ENCODE peak calls at places on chromosomes 5 and 9, in nine cellular contexts. One of them, this sample, is unnamed.

GRCh38 chr9:8611153-8611552 is 811.6 kb upstream of the DMAC1 start:
- DNase-seq in RWPE1: no peak
- DNase-seq in IMR-90: no peak
- DNase-seq in GM13976: no peak
- DNase-seq in nephron progenitor cell: no peak
- DNase-seq in dorsolateral prefrontal cortex: no peak
- DNase-seq in heart left ventricle: no peak
- DNase-seq in AG10803: no peak
- DNase-seq in brain microvascular endothelial cell: no peak
- DNase-seq in this sample: no peak

GRCh38 chr5:77431719-77432118 is 60.4 kb downstream of the WDR41 start:
- DNase-seq in RWPE1: no peak
- DNase-seq in IMR-90: peak
- DNase-seq in GM13976: no peak
- DNase-seq in nephron progenitor cell: no peak
- DNase-seq in dorsolateral prefrontal cortex: no peak
- DNase-seq in heart left ventricle: no peak
- DNase-seq in AG10803: no peak
- DNase-seq in brain microvascular endothelial cell: no peak
- DNase-seq in this sample: no peak

GRCh38 chr5:171418982-171419662 is at the start of gene FGF18:
- DNase-seq in RWPE1: peak
- DNase-seq in IMR-90: peak
- DNase-seq in GM13976: peak
- DNase-seq in nephron progenitor cell: peak
- DNase-seq in dorsolateral prefrontal cortex: peak
- DNase-seq in heart left ventricle: peak
- DNase-seq in AG10803: peak
- DNase-seq in brain microvascular endothelial cell: peak
- DNase-seq in this sample: peak

GRCh38 chr5:143086851-143087637 is 316.4 kb downstream of the NR3C1 start:
- DNase-seq in RWPE1: peak
- DNase-seq in IMR-90: peak
- DNase-seq in GM13976: no peak
- DNase-seq in nephron progenitor cell: no peak
- DNase-seq in dorsolateral prefrontal cortex: no peak
- DNase-seq in heart left ventricle: no peak
- DNase-seq in AG10803: peak
- DNase-seq in brain microvascular endothelial cell: peak
- DNase-seq in this sample: peak

GRCh38 chr5:122493091-122493775 is 181.2 kb downstream of the SNCAIP start:
- DNase-seq in RWPE1: no peak
- DNase-seq in IMR-90: no peak
- DNase-seq in GM13976: no peak
- DNase-seq in nephron progenitor cell: peak
- DNase-seq in dorsolateral prefrontal cortex: peak
- DNase-seq in heart left ventricle: peak
- DNase-seq in AG10803: no peak
- DNase-seq in brain microvascular endothelial cell: no peak
- DNase-seq in this sample: no peak

GRCh38 chr5:16792278-16793275 is 143.5 kb downstream of the MYO10 start:
- DNase-seq in RWPE1: no peak
- DNase-seq in IMR-90: no peak
- DNase-seq in GM13976: no peak
- DNase-seq in nephron progenitor cell: no peak
- DNase-seq in dorsolateral prefrontal cortex: no peak
- DNase-seq in heart left ventricle: no peak
- DNase-seq in AG10803: no peak
- DNase-seq in brain microvascular endothelial cell: no peak
- DNase-seq in this sample: no peak

GRCh38 chr5:157951673-157952373 is 92.9 kb upstream of the CLINT1 start:
- DNase-seq in RWPE1: no peak
- DNase-seq in IMR-90: no peak
- DNase-seq in GM13976: no peak
- DNase-seq in nephron progenitor cell: no peak
- DNase-seq in dorsolateral prefrontal cortex: no peak
- DNase-seq in heart left ventricle: no peak
- DNase-seq in AG10803: no peak
- DNase-seq in brain microvascular endothelial cell: no peak
- DNase-seq in this sample: no peak

GRCh38 chr9:131697908-131698714 is 41.8 kb downstream of the RAPGEF1 start:
- DNase-seq in RWPE1: no peak
- DNase-seq in IMR-90: no peak
- DNase-seq in GM13976: no peak
- DNase-seq in nephron progenitor cell: no peak
- DNase-seq in dorsolateral prefrontal cortex: no peak
- DNase-seq in heart left ventricle: no peak
- DNase-seq in AG10803: no peak
- DNase-seq in brain microvascular endothelial cell: no peak
- DNase-seq in this sample: no peak

GRCh38 chr5:151448038-151448985 is 909 bp downstream of the SLC36A1 start:
- DNase-seq in RWPE1: peak
- DNase-seq in IMR-90: no peak
- DNase-seq in GM13976: no peak
- DNase-seq in nephron progenitor cell: peak
- DNase-seq in dorsolateral prefrontal cortex: no peak
- DNase-seq in heart left ventricle: no peak
- DNase-seq in AG10803: peak
- DNase-seq in brain microvascular endothelial cell: no peak
- DNase-seq in this sample: peak

GRCh38 chr5:17216974-17217325 is 481 bp upstream of the BASP1 start:
- DNase-seq in RWPE1: peak
- DNase-seq in IMR-90: peak
- DNase-seq in GM13976: no peak
- DNase-seq in nephron progenitor cell: peak
- DNase-seq in dorsolateral prefrontal cortex: peak
- DNase-seq in heart left ventricle: no peak
- DNase-seq in AG10803: peak
- DNase-seq in brain microvascular endothelial cell: peak
- DNase-seq in this sample: peak

GRCh38 chr9:292915-293314 is 78.2 kb downstream of the DOCK8 start:
- DNase-seq in RWPE1: no peak
- DNase-seq in IMR-90: no peak
- DNase-seq in GM13976: no peak
- DNase-seq in nephron progenitor cell: no peak
- DNase-seq in dorsolateral prefrontal cortex: no peak
- DNase-seq in heart left ventricle: no peak
- DNase-seq in AG10803: no peak
- DNase-seq in brain microvascular endothelial cell: no peak
- DNase-seq in this sample: no peak

GRCh38 chr5:84249918-84250635 is 134.6 kb downstream of the EDIL3 start:
- DNase-seq in RWPE1: peak
- DNase-seq in IMR-90: peak
- DNase-seq in GM13976: no peak
- DNase-seq in nephron progenitor cell: no peak
- DNase-seq in dorsolateral prefrontal cortex: no peak
- DNase-seq in heart left ventricle: no peak
- DNase-seq in AG10803: peak
- DNase-seq in brain microvascular endothelial cell: peak
- DNase-seq in this sample: no peak

GRCh38 chr5:109688647-109688998 is 1.1 kb upstream of the MAN2A1 start:
- DNase-seq in RWPE1: no peak
- DNase-seq in IMR-90: peak
- DNase-seq in GM13976: peak
- DNase-seq in nephron progenitor cell: no peak
- DNase-seq in dorsolateral prefrontal cortex: no peak
- DNase-seq in heart left ventricle: no peak
- DNase-seq in AG10803: no peak
- DNase-seq in brain microvascular endothelial cell: no peak
- DNase-seq in this sample: peak

DNA sequence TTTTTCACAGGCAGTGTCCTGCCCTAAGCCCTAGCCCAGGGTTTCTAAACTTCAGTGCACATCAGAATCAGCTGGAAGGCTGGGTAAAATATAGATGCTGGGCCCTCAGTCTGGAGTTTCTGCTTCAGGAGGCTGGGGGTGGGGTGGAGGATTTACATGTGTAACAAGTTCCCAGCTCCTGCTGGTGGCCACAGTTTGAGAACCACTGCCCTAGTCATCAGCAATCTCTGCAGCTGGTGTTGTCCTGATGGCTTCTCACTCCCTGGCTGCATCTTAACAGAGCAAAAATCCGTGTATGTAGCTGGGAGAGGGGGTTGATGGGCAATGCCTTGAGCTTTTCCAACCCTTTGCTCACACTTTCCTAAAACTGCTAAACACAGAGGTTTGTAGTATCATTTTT is 186.0 kb upstream of the KLF9 start:
- DNase-seq in RWPE1: no peak
- DNase-seq in IMR-90: peak
- DNase-seq in GM13976: no peak
- DNase-seq in nephron progenitor cell: no peak
- DNase-seq in dorsolateral prefrontal cortex: no peak
- DNase-seq in heart left ventricle: peak
- DNase-seq in AG10803: peak
- DNase-seq in brain microvascular endothelial cell: peak
- DNase-seq in this sample: no peak
- TF ChIP-seq CTCF in RWPE1: no peak
- TF ChIP-seq CTCF in IMR-90: no peak
- TF ChIP-seq CTCF in GM13976: no peak
- TF ChIP-seq CTCF in nephron progenitor cell: no peak
- TF ChIP-seq CTCF in dorsolateral prefrontal cortex: no peak
- TF ChIP-seq CTCF in heart left ventricle: no peak
- TF ChIP-seq CTCF in AG10803: peak
- TF ChIP-seq CTCF in brain microvascular endothelial cell: no peak
- TF ChIP-seq CTCF in this sample: no peak

GRCh38 chr5:90792725-90793124 is 234.1 kb downstream of the ADGRV1 start:
- DNase-seq in RWPE1: no peak
- DNase-seq in IMR-90: no peak
- DNase-seq in GM13976: no peak
- DNase-seq in nephron progenitor cell: no peak
- DNase-seq in dorsolateral prefrontal cortex: no peak
- DNase-seq in heart left ventricle: no peak
- DNase-seq in AG10803: no peak
- DNase-seq in brain microvascular endothelial cell: peak
- DNase-seq in this sample: no peak

DNA sequence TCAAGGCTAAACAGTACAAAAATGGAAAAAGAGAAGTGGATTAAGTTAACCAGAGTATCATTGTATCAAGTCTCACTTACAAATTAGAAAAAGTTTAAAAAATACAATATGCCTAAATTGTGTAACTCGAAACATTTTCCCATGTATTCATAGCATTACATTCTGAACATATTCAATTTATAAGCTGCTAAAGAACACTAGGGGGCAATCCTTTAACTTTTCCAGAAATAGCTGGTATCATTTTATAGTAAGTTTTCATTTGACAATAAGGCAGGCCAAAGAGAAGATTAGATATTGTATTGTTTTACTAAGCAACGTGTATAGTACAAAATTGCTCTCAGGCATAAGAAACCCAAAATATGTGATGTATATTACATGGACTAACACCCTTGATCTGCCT is 234.6 kb downstream of the ADGRV1 start:
- DNase-seq in RWPE1: no peak
- DNase-seq in IMR-90: no peak
- DNase-seq in GM13976: no peak
- DNase-seq in nephron progenitor cell: no peak
- DNase-seq in dorsolateral prefrontal cortex: no peak
- DNase-seq in heart left ventricle: no peak
- DNase-seq in AG10803: no peak
- DNase-seq in brain microvascular endothelial cell: no peak
- DNase-seq in this sample: no peak
- TF ChIP-seq CTCF in RWPE1: peak
- TF ChIP-seq CTCF in IMR-90: no peak
- TF ChIP-seq CTCF in GM13976: no peak
- TF ChIP-seq CTCF in nephron progenitor cell: no peak
- TF ChIP-seq CTCF in dorsolateral prefrontal cortex: no peak
- TF ChIP-seq CTCF in heart left ventricle: no peak
- TF ChIP-seq CTCF in AG10803: peak
- TF ChIP-seq CTCF in brain microvascular endothelial cell: no peak
- TF ChIP-seq CTCF in this sample: no peak

DNA sequence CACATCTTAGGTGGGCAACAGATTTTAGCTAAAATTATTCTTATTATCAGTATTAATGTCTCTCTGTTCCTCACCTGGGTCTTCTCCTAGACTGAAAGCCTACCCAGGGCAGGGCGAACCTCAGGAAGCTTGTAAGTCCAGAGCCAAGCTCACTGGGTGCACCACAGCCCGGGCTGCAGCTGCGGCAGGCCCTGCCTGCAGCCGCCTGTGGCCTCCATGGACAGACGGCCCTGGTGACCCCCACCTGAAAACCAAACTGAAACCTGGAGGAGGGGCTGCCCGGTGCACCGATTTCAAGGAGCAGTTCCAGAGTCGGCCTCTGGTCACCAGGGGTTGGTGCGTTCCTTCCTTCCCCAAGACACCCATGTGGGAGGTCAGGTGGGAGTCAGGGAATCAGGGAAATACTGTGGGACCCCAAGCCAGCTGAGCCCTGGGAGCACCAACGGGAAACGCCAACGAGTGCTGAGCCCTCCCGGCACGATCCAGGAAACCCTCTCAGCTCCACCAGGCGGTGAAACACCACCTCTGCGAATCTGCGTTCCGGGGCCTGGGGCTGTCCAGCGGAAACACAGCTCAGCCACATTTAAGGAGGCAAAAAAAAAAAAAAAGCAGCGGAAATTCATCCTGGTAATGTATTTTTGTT is 68.6 kb upstream of the PPP1R26 start:
- DNase-seq in RWPE1: no peak
- DNase-seq in IMR-90: no peak
- DNase-seq in GM13976: peak
- DNase-seq in nephron progenitor cell: no peak
- DNase-seq in dorsolateral prefrontal cortex: no peak
- DNase-seq in heart left ventricle: no peak
- DNase-seq in AG10803: no peak
- DNase-seq in brain microvascular endothelial cell: no peak
- DNase-seq in this sample: peak
- TF ChIP-seq CTCF in RWPE1: no peak
- TF ChIP-seq CTCF in IMR-90: no peak
- TF ChIP-seq CTCF in GM13976: no peak
- TF ChIP-seq CTCF in nephron progenitor cell: no peak
- TF ChIP-seq CTCF in dorsolateral prefrontal cortex: no peak
- TF ChIP-seq CTCF in heart left ventricle: no peak
- TF ChIP-seq CTCF in AG10803: no peak
- TF ChIP-seq CTCF in brain microvascular endothelial cell: no peak
- TF ChIP-seq CTCF in this sample: no peak

GRCh38 chr9:126932871-126933321 is 18.3 kb downstream of the RALGPS1 start:
- DNase-seq in RWPE1: no peak
- DNase-seq in IMR-90: no peak
- DNase-seq in GM13976: no peak
- DNase-seq in nephron progenitor cell: no peak
- DNase-seq in dorsolateral prefrontal cortex: no peak
- DNase-seq in heart left ventricle: no peak
- DNase-seq in AG10803: no peak
- DNase-seq in brain microvascular endothelial cell: no peak
- DNase-seq in this sample: no peak

GRCh38 chr9:126925876-126926275 is 11.3 kb downstream of the RALGPS1 start:
- DNase-seq in RWPE1: no peak
- DNase-seq in IMR-90: no peak
- DNase-seq in GM13976: no peak
- DNase-seq in nephron progenitor cell: no peak
- DNase-seq in dorsolateral prefrontal cortex: no peak
- DNase-seq in heart left ventricle: no peak
- DNase-seq in AG10803: no peak
- DNase-seq in brain microvascular endothelial cell: no peak
- DNase-seq in this sample: no peak

DNA sequence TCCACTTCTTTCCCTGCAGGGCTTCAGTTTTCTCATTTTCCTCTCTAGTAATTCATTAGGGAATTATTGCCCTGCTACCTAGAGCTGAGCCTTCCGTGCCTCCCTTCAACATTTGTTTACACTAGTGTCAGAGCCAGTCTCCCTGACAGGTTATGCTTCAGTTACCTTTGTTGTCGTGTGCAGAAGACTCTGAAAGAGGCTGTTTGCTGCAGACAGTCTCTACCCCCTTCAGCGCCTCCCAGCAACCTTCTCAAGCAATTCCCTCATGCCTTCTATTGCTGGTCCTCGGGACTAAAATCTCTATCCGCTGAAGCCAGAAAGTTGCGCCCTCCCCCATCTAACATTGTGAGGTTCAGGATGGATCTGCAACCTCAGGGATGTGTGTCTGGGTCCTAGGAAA is 12.8 kb downstream of the RALGPS1 start:
- DNase-seq in RWPE1: no peak
- DNase-seq in IMR-90: no peak
- DNase-seq in GM13976: no peak
- DNase-seq in nephron progenitor cell: peak
- DNase-seq in dorsolateral prefrontal cortex: no peak
- DNase-seq in heart left ventricle: no peak
- DNase-seq in AG10803: no peak
- DNase-seq in brain microvascular endothelial cell: no peak
- DNase-seq in this sample: no peak
- TF ChIP-seq CTCF in RWPE1: no peak
- TF ChIP-seq CTCF in IMR-90: no peak
- TF ChIP-seq CTCF in GM13976: no peak
- TF ChIP-seq CTCF in nephron progenitor cell: no peak
- TF ChIP-seq CTCF in dorsolateral prefrontal cortex: no peak
- TF ChIP-seq CTCF in heart left ventricle: no peak
- TF ChIP-seq CTCF in AG10803: no peak
- TF ChIP-seq CTCF in brain microvascular endothelial cell: no peak
- TF ChIP-seq CTCF in this sample: no peak